ENCODE peak calls at places on chromosomes 16 and 17, in five cellular contexts. V, P, Y, C and E are unnamed samples.

GRCh38 chr17:3888343-3889171 is 4.3 kb downstream of the CAMKK1 start:
- DNase-seq in V (peak; percentile 90), Y (peak; percentile 72), C (no peak), P (peak; percentile 95), E (no peak)

GRCh38 chr16:22397459-22397858 is 23.0 kb upstream of the CDR2 start:
- DNase-seq in V (peak; percentile 97), P (peak; percentile 53), C (no peak), Y (no peak), E (no peak)

GRCh38 chr17:77424585-77425344 is 284.0 kb downstream of the SEC14L1 start:
- DNase-seq in V (peak; percentile 97), Y (peak; percentile 88), C (no peak), P (peak; percentile 55), E (peak; percentile 66)

GRCh38 chr16:29192329-29193247 is 207.7 kb downstream of the LAT start:
- DNase-seq in P (no peak), V (no peak), Y (no peak), C (no peak), E (peak; percentile 40)

GRCh38 chr17:32259596-32259995 is 6.0 kb upstream of the RHBDL3 start:
- DNase-seq in Y (no peak), C (no peak), V (peak; percentile 67), P (no peak), E (no peak)

GRCh38 chr17:14748036-14748715 is 447.3 kb downstream of the HS3ST3B1 start:
- DNase-seq in C (peak; percentile 14), Y (no peak), V (peak; percentile 50), P (no peak), E (no peak)

GRCh38 chr16:30839523-30840227 is 52.7 kb upstream of the ZNF629 start:
- DNase-seq in Y (peak; percentile 77), P (no peak), V (no peak), C (no peak), E (no peak)

GRCh38 chr16:1308977-1309885 is at the start of gene UBE2I:
- DNase-seq in C (peak; percentile 96), V (peak; percentile 99), Y (peak; percentile 98), P (peak; percentile 93), E (peak; percentile 98)

GRCh38 chr16:30033270-30033669 is 2.2 kb upstream of the TLCD3B start:
- DNase-seq in V (no peak), P (no peak), C (no peak), Y (no peak), E (no peak)

GRCh38 chr17:77228224-77229215 is 87.8 kb downstream of the SEC14L1 start:
- DNase-seq in P (no peak), C (no peak), Y (no peak), V (no peak), E (no peak)

GRCh38 chr17:67092291-67092690 is 47.9 kb downstream of the CACNG1 start:
- DNase-seq in C (no peak), Y (no peak), P (no peak), V (no peak), E (no peak)

GRCh38 chr17:39618252-39618913 is 8.4 kb upstream of the PPP1R1B start:
- DNase-seq in P (peak; percentile 53), Y (no peak), C (no peak), V (peak; percentile 27), E (no peak)

GRCh38 chr16:70737377-70738082 is 51.7 kb upstream of the MTSS2 start:
- DNase-seq in P (no peak), V (peak; percentile 59), Y (peak; percentile 77), C (peak; percentile 89), E (no peak)

GRCh38 chr17:36493956-36494355 is 7.5 kb downstream of the ZNHIT3 start:
- DNase-seq in P (no peak), Y (no peak), V (no peak), C (no peak), E (no peak)

GRCh38 chr16:705748-706188 is at the start of gene FBXL16:
- DNase-seq in C (no peak), Y (no peak), P (peak; percentile 71), V (no peak), E (no peak)

GRCh38 chr17:80191192-80191591 is 21.4 kb downstream of the CARD14 start:
- DNase-seq in Y (no peak), P (no peak), V (no peak), C (no peak), E (no peak)

GRCh38 chr16:25297151-25297787 is 39.6 kb upstream of the ZKSCAN2 start:
- DNase-seq in P (no peak), Y (no peak), V (no peak), C (no peak), E (no peak)

GRCh38 chr16:81748476-81749198 is 30.5 kb upstream of the PLCG2 start:
- DNase-seq in Y (no peak), P (no peak), V (no peak), C (no peak), E (no peak)

GRCh38 chr17:30117548-30118155 is 1.0 kb downstream of the NSRP1 start:
- DNase-seq in V (peak; percentile 41), P (no peak), C (no peak), Y (no peak), E (no peak)